ENCODE peak calls at places on chromosomes 7 and 10, in five cellular contexts. P, W, F, B and H are unnamed samples.

GRCh38 chr7:509426-509825 is 10.2 kb downstream of the PDGFA start:
- DNase-seq in B (no peak), F (no peak), W (no peak), P (no peak), H (no peak)

GRCh38 chr7:43565786-43566185 is 17.1 kb upstream of the STK17A start:
- DNase-seq in B (peak; percentile 37), P (no peak), F (no peak), W (no peak), H (no peak)

GRCh38 chr10:93413252-93413689 is 68.9 kb downstream of the MYOF start:
- DNase-seq in F (no peak), B (no peak), W (no peak), P (no peak), H (no peak)

GRCh38 chr7:43071604-43072003 is 40.8 kb upstream of the HECW1 start:
- DNase-seq in W (no peak), B (no peak), F (no peak), P (peak; percentile 1), H (no peak)

GRCh38 chr10:9301554-9301953 is 1247.1 kb downstream of the GATA3 start:
- DNase-seq in B (no peak), W (no peak), F (no peak), P (no peak), H (no peak)

GRCh38 chr10:100006241-100006886 is 3.4 kb downstream of the DNMBP start:
- DNase-seq in F (no peak), W (no peak), B (peak; percentile 80), P (peak; percentile 89), H (peak; percentile 29)

GRCh38 chr10:128865398-128865797 is 601.6 kb upstream of the MGMT start:
- DNase-seq in B (no peak), W (no peak), F (no peak), P (no peak), H (no peak)

GRCh38 chr10:6064119-6064518 is 2.0 kb upstream of the IL2RA start:
- DNase-seq in P (no peak), B (no peak), W (no peak), F (no peak), H (no peak)

GRCh38 chr7:95674101-95674500 is 77.8 kb upstream of the PDK4 start:
- DNase-seq in P (no peak), B (no peak), W (no peak), F (no peak), H (no peak)

GRCh38 chr10:132605390-132605789 is 67.8 kb downstream of the INPP5A start:
- DNase-seq in B (no peak), P (no peak), F (no peak), W (no peak), H (no peak)

GRCh38 chr10:23693895-23694294 is 255.0 kb downstream of the OTUD1 start:
- DNase-seq in F (no peak), P (no peak), B (peak; percentile 12), W (no peak), H (no peak)

GRCh38 chr7:156907656-156908055 is 14.7 kb upstream of the LMBR1 start:
- DNase-seq in W (no peak), P (no peak), F (no peak), B (no peak), H (no peak)

GRCh38 chr10:132533571-132534260 is 3.9 kb upstream of the INPP5A start:
- DNase-seq in W (no peak), F (peak; percentile 5), P (no peak), B (no peak), H (no peak)

GRCh38 chr10:116849271-116850057 is at the start of gene ENO4:
- DNase-seq in F (peak; percentile 83), B (peak; percentile 93), P (peak; percentile 31), W (peak; percentile 82), H (peak; percentile 57)

GRCh38 chr7:45884136-45884535 is 4.2 kb upstream of the IGFBP1 start:
- DNase-seq in W (no peak), P (no peak), B (no peak), F (no peak), H (no peak)

GRCh38 chr10:74067373-74068370 is 69.8 kb downstream of the VCL start:
- DNase-seq in F (no peak), B (no peak), P (no peak), W (no peak), H (no peak)

GRCh38 chr10:71085689-71086438 is 126.5 kb upstream of the UNC5B start:
- DNase-seq in P (no peak), F (no peak), B (peak; percentile 5), W (no peak), H (no peak)

GRCh38 chr10:88318803-88319202 is 264.3 kb downstream of the RNLS start:
- DNase-seq in W (no peak), P (no peak), F (no peak), B (no peak), H (no peak)

GRCh38 chr7:20107582-20107981 is 109.6 kb downstream of the MACC1 start:
- DNase-seq in P (no peak), B (peak; percentile 20), W (no peak), F (no peak), H (no peak)

GRCh38 chr7:151710121-151710640 is 166.7 kb downstream of the PRKAG2 start:
- DNase-seq in P (no peak), W (no peak), B (no peak), F (no peak), H (no peak)

GRCh38 chr7:96088579-96088978 is 233.3 kb downstream of the SLC25A13 start:
- DNase-seq in F (no peak), W (no peak), P (no peak), B (no peak), H (no peak)

GRCh38 chr7:42893341-42894242 is 18.3 kb downstream of the C7orf25 start:
- DNase-seq in F (peak; percentile 35), W (no peak), P (no peak), B (no peak), H (no peak)

GRCh38 chr7:74042746-74043522 is 15.0 kb downstream of the ELN start:
- DNase-seq in P (no peak), F (no peak), B (no peak), W (no peak), H (no peak)

GRCh38 chr10:105597297-105597696 is 956.2 kb downstream of the SORCS3 start:
- DNase-seq in P (no peak), F (no peak), W (no peak), B (no peak), H (no peak)

GRCh38 chr10:70481105-70481504 is 2.5 kb downstream of the PALD1 start:
- DNase-seq in F (no peak), W (no peak), B (no peak), P (no peak), H (no peak)

GRCh38 chr7:69192134-69192533 is 406.1 kb upstream of the AUTS2 start:
- DNase-seq in B (no peak), F (no peak), P (no peak), W (no peak), H (no peak)

GRCh38 chr10:51524041-51524440 is 175.4 kb downstream of the CSTF2T start:
- DNase-seq in P (no peak), F (no peak), W (no peak), B (peak; percentile 33), H (no peak)

GRCh38 chr10:102702742-102703141 is 11.5 kb downstream of the ARL3 start:
- DNase-seq in W (no peak), F (no peak), P (no peak), B (no peak), H (no peak)

GRCh38 chr10:1609596-1609995 is 127.7 kb downstream of the ADARB2 start:
- DNase-seq in P (no peak), W (no peak), B (no peak), F (no peak), H (no peak)